ENCODE peak calls at places on chromosome 7, in ten cellular contexts. L is neural crest cell; E is heart right ventricle; P is iris pigment epithelial cell; S is immature natural killer cell; Q is tibial nerve; H is GM03348; Y is CD8-positive, alpha-beta memory T cell; X is stimulated activated CD4-positive, alpha-beta T cell treated with anti-CD3 and anti-CD28 coated beads, TNF-alpha, amount 100 ng/mL, for 48 hours; D is esophagus muscularis mucosa. M is an unnamed sample.

GRCh38 chr7:111951027-111951426 is 255.2 kb downstream of the DOCK4 start:
- DNase-seq in L (no peak), E (no peak), P (no peak), S (no peak), Q (no peak), H (no peak), Y (no peak), X (no peak), D (no peak), M (no peak)

GRCh38 chr7:45073843-45074737 is 14.7 kb downstream of the NACAD start:
- DNase-seq in L (no peak), E (peak; percentile 53), P (no peak), S (no peak), Q (no peak), H (no peak), Y (no peak), X (no peak), D (no peak), M (no peak)

GRCh38 chr7:132295198-132295597 is 281.1 kb downstream of the PLXNA4 start:
- DNase-seq in L (no peak), E (no peak), P (peak; percentile 8), S (no peak), Q (no peak), H (no peak), Y (no peak), X (no peak), D (no peak), M (no peak)

GRCh38 chr7:27204851-27205322 is 5.0 kb upstream of the HOXA13 start:
- DNase-seq in L (no peak), E (no peak), P (no peak), S (no peak), Q (no peak), H (peak; percentile 44), Y (no peak), X (no peak), D (no peak), M (no peak)

GRCh38 chr7:106276513-106276912 is 8.3 kb downstream of the NAMPT start:
- DNase-seq in L (no peak), E (no peak), P (no peak), S (no peak), Q (no peak), H (no peak), Y (no peak), X (no peak), D (no peak), M (no peak)

GRCh38 chr7:128792471-128793183 is 859 bp downstream of the CCDC136 start:
- DNase-seq in L (no peak), E (peak; percentile 49), P (no peak), S (no peak), Q (no peak), H (no peak), Y (no peak), X (no peak), D (no peak), M (no peak)

GRCh38 chr7:19079066-19079465 is 38.4 kb downstream of the TWIST1 start:
- DNase-seq in L (no peak), E (no peak), P (peak; percentile 86), S (no peak), Q (no peak), H (no peak), Y (no peak), X (no peak), D (no peak), M (peak; percentile 55)

GRCh38 chr7:55132890-55133551 is 114.2 kb downstream of the EGFR start:
- DNase-seq in L (no peak), E (no peak), P (peak; percentile 100), S (no peak), Q (peak; percentile 61), H (peak; percentile 91), Y (no peak), X (peak; percentile 26), D (no peak), M (peak; percentile 96)

GRCh38 chr7:127792528-127793342 is 140.7 kb downstream of the SND1 start:
- DNase-seq in L (peak; percentile 3), E (no peak), P (no peak), S (peak; percentile 36), Q (no peak), H (no peak), Y (no peak), X (peak; percentile 11), D (no peak), M (peak; percentile 45)

GRCh38 chr7:116957874-116958273 is 4.6 kb downstream of the ST7 start:
- DNase-seq in L (no peak), E (no peak), P (no peak), S (no peak), Q (no peak), H (no peak), Y (no peak), X (no peak), D (no peak), M (no peak)

GRCh38 chr7:114047889-114048288 is 129.1 kb upstream of the PPP1R3A start:
- DNase-seq in L (no peak), E (no peak), P (peak; percentile 79), S (no peak), Q (no peak), H (peak; percentile 20), Y (no peak), X (no peak), D (no peak), M (no peak)